ENCODE peak calls at places on chromosomes 13 and 19, in ten cellular contexts. One of them, this sample, is unnamed.

GRCh38 chr19:48922548-48923490 is 10.7 kb upstream of the DHDH start:
- DNase-seq in smooth muscle cell of the brain vasculature: no peak
- DNase-seq in T follicular helper cell: no peak
- DNase-seq in NCI-H2227 treated with DMSO at 0.1 percent for 48 hours: no peak
- DNase-seq in mucosa of descending colon: no peak
- DNase-seq in SK-MEL-5: no peak
- DNase-seq in activated CD4-positive, alpha-beta T cell treated with anti-CD3 and anti-CD28 coated beads, Interleukin-2, amount 50 U/mL, for 1 hour: no peak
- DNase-seq in H54: no peak
- DNase-seq in T-cell: no peak
- DNase-seq in adrenal gland: no peak
- DNase-seq in this sample: no peak

GRCh38 chr19:40216013-40216776 is 2.0 kb downstream of the TTC9B start:
- DNase-seq in T follicular helper cell: no peak
- DNase-seq in SK-MEL-5: no peak
- DNase-seq in H54: no peak
- DNase-seq in activated CD4-positive, alpha-beta T cell treated with anti-CD3 and anti-CD28 coated beads, Interleukin-2, amount 50 U/mL, for 1 hour: no peak
- DNase-seq in NCI-H2227 treated with DMSO at 0.1 percent for 48 hours: no peak
- DNase-seq in mucosa of descending colon: no peak
- DNase-seq in smooth muscle cell of the brain vasculature: no peak
- DNase-seq in T-cell: no peak
- DNase-seq in adrenal gland: no peak
- DNase-seq in this sample: no peak

GRCh38 chr13:50229935-50230334 is 214.7 kb downstream of the KCNRG start:
- DNase-seq in smooth muscle cell of the brain vasculature: no peak
- DNase-seq in NCI-H2227 treated with DMSO at 0.1 percent for 48 hours: no peak
- DNase-seq in SK-MEL-5: no peak
- DNase-seq in T-cell: no peak
- DNase-seq in adrenal gland: no peak
- DNase-seq in H54: no peak
- DNase-seq in mucosa of descending colon: no peak
- DNase-seq in T follicular helper cell: no peak
- DNase-seq in activated CD4-positive, alpha-beta T cell treated with anti-CD3 and anti-CD28 coated beads, Interleukin-2, amount 50 U/mL, for 1 hour: no peak
- DNase-seq in this sample: peak; percentile 23

GRCh38 chr13:47480121-47480520 is 521.0 kb downstream of the SUCLA2 start:
- DNase-seq in H54: peak; percentile 4
- DNase-seq in T-cell: no peak
- DNase-seq in adrenal gland: no peak
- DNase-seq in T follicular helper cell: no peak
- DNase-seq in smooth muscle cell of the brain vasculature: no peak
- DNase-seq in activated CD4-positive, alpha-beta T cell treated with anti-CD3 and anti-CD28 coated beads, Interleukin-2, amount 50 U/mL, for 1 hour: no peak
- DNase-seq in SK-MEL-5: no peak
- DNase-seq in mucosa of descending colon: no peak
- DNase-seq in NCI-H2227 treated with DMSO at 0.1 percent for 48 hours: no peak
- DNase-seq in this sample: peak; percentile 95

GRCh38 chr13:33494596-33495214 is 209.2 kb upstream of the STARD13 start:
- DNase-seq in activated CD4-positive, alpha-beta T cell treated with anti-CD3 and anti-CD28 coated beads, Interleukin-2, amount 50 U/mL, for 1 hour: no peak
- DNase-seq in T-cell: no peak
- DNase-seq in adrenal gland: no peak
- DNase-seq in SK-MEL-5: no peak
- DNase-seq in H54: no peak
- DNase-seq in NCI-H2227 treated with DMSO at 0.1 percent for 48 hours: no peak
- DNase-seq in mucosa of descending colon: no peak
- DNase-seq in T follicular helper cell: no peak
- DNase-seq in smooth muscle cell of the brain vasculature: peak; percentile 74
- DNase-seq in this sample: peak; percentile 98

GRCh38 chr13:101417043-101417406 is 717 bp upstream of the NALCN start:
- DNase-seq in H54: peak; percentile 44
- DNase-seq in NCI-H2227 treated with DMSO at 0.1 percent for 48 hours: peak; percentile 19
- DNase-seq in mucosa of descending colon: no peak
- DNase-seq in activated CD4-positive, alpha-beta T cell treated with anti-CD3 and anti-CD28 coated beads, Interleukin-2, amount 50 U/mL, for 1 hour: no peak
- DNase-seq in adrenal gland: no peak
- DNase-seq in smooth muscle cell of the brain vasculature: peak; percentile 20
- DNase-seq in SK-MEL-5: peak; percentile 93
- DNase-seq in T-cell: no peak
- DNase-seq in T follicular helper cell: no peak
- DNase-seq in this sample: peak; percentile 64

GRCh38 chr19:6060600-6061391 is 49.5 kb downstream of the RFX2 start:
- DNase-seq in smooth muscle cell of the brain vasculature: no peak
- DNase-seq in activated CD4-positive, alpha-beta T cell treated with anti-CD3 and anti-CD28 coated beads, Interleukin-2, amount 50 U/mL, for 1 hour: peak; percentile 37
- DNase-seq in NCI-H2227 treated with DMSO at 0.1 percent for 48 hours: no peak
- DNase-seq in mucosa of descending colon: no peak
- DNase-seq in adrenal gland: peak; percentile 57
- DNase-seq in T follicular helper cell: peak; percentile 10
- DNase-seq in SK-MEL-5: no peak
- DNase-seq in H54: peak; percentile 63
- DNase-seq in T-cell: no peak
- DNase-seq in this sample: peak; percentile 91

GRCh38 chr13:30194906-30195305 is 112.4 kb downstream of the KATNAL1 start:
- DNase-seq in T-cell: no peak
- DNase-seq in SK-MEL-5: no peak
- DNase-seq in NCI-H2227 treated with DMSO at 0.1 percent for 48 hours: no peak
- DNase-seq in adrenal gland: no peak
- DNase-seq in T follicular helper cell: no peak
- DNase-seq in H54: no peak
- DNase-seq in mucosa of descending colon: no peak
- DNase-seq in activated CD4-positive, alpha-beta T cell treated with anti-CD3 and anti-CD28 coated beads, Interleukin-2, amount 50 U/mL, for 1 hour: no peak
- DNase-seq in smooth muscle cell of the brain vasculature: no peak
- DNase-seq in this sample: peak; percentile 11

GRCh38 chr19:41893899-41894298 is 10.9 kb downstream of the ARHGEF1 start:
- DNase-seq in activated CD4-positive, alpha-beta T cell treated with anti-CD3 and anti-CD28 coated beads, Interleukin-2, amount 50 U/mL, for 1 hour: no peak
- DNase-seq in NCI-H2227 treated with DMSO at 0.1 percent for 48 hours: no peak
- DNase-seq in T-cell: peak; percentile 45
- DNase-seq in SK-MEL-5: peak; percentile 38
- DNase-seq in mucosa of descending colon: no peak
- DNase-seq in smooth muscle cell of the brain vasculature: no peak
- DNase-seq in T follicular helper cell: no peak
- DNase-seq in adrenal gland: no peak
- DNase-seq in H54: no peak
- DNase-seq in this sample: no peak

GRCh38 chr13:79405501-79405830 is 589 bp downstream of the RBM26 start:
- DNase-seq in NCI-H2227 treated with DMSO at 0.1 percent for 48 hours: no peak
- DNase-seq in activated CD4-positive, alpha-beta T cell treated with anti-CD3 and anti-CD28 coated beads, Interleukin-2, amount 50 U/mL, for 1 hour: no peak
- DNase-seq in mucosa of descending colon: peak; percentile 47
- DNase-seq in SK-MEL-5: peak; percentile 30
- DNase-seq in smooth muscle cell of the brain vasculature: no peak
- DNase-seq in T-cell: no peak
- DNase-seq in H54: peak; percentile 14
- DNase-seq in adrenal gland: peak; percentile 40
- DNase-seq in T follicular helper cell: no peak
- DNase-seq in this sample: no peak

GRCh38 chr19:10878253-10878652 is 6.9 kb downstream of the CARM1 start:
- DNase-seq in T follicular helper cell: no peak
- DNase-seq in smooth muscle cell of the brain vasculature: no peak
- DNase-seq in NCI-H2227 treated with DMSO at 0.1 percent for 48 hours: no peak
- DNase-seq in SK-MEL-5: no peak
- DNase-seq in activated CD4-positive, alpha-beta T cell treated with anti-CD3 and anti-CD28 coated beads, Interleukin-2, amount 50 U/mL, for 1 hour: no peak
- DNase-seq in T-cell: no peak
- DNase-seq in H54: no peak
- DNase-seq in mucosa of descending colon: no peak
- DNase-seq in adrenal gland: no peak
- DNase-seq in this sample: no peak

GRCh38 chr13:30143671-30144400 is 163.5 kb downstream of the KATNAL1 start:
- DNase-seq in H54: peak; percentile 19
- DNase-seq in adrenal gland: no peak
- DNase-seq in activated CD4-positive, alpha-beta T cell treated with anti-CD3 and anti-CD28 coated beads, Interleukin-2, amount 50 U/mL, for 1 hour: no peak
- DNase-seq in mucosa of descending colon: no peak
- DNase-seq in NCI-H2227 treated with DMSO at 0.1 percent for 48 hours: no peak
- DNase-seq in T follicular helper cell: no peak
- DNase-seq in T-cell: no peak
- DNase-seq in SK-MEL-5: no peak
- DNase-seq in smooth muscle cell of the brain vasculature: no peak
- DNase-seq in this sample: peak; percentile 77

GRCh38 chr19:40510526-40511115 is 43.8 kb downstream of the SPTBN4 start:
- DNase-seq in adrenal gland: no peak
- DNase-seq in SK-MEL-5: no peak
- DNase-seq in mucosa of descending colon: no peak
- DNase-seq in T-cell: no peak
- DNase-seq in activated CD4-positive, alpha-beta T cell treated with anti-CD3 and anti-CD28 coated beads, Interleukin-2, amount 50 U/mL, for 1 hour: no peak
- DNase-seq in NCI-H2227 treated with DMSO at 0.1 percent for 48 hours: no peak
- DNase-seq in H54: peak; percentile 49
- DNase-seq in T follicular helper cell: no peak
- DNase-seq in smooth muscle cell of the brain vasculature: no peak
- DNase-seq in this sample: no peak

GRCh38 chr19:18297308-18297707 is 15.9 kb upstream of the JUND start:
- DNase-seq in mucosa of descending colon: no peak
- DNase-seq in adrenal gland: no peak
- DNase-seq in activated CD4-positive, alpha-beta T cell treated with anti-CD3 and anti-CD28 coated beads, Interleukin-2, amount 50 U/mL, for 1 hour: no peak
- DNase-seq in NCI-H2227 treated with DMSO at 0.1 percent for 48 hours: no peak
- DNase-seq in T-cell: no peak
- DNase-seq in smooth muscle cell of the brain vasculature: no peak
- DNase-seq in H54: no peak
- DNase-seq in SK-MEL-5: no peak
- DNase-seq in T follicular helper cell: no peak
- DNase-seq in this sample: no peak

GRCh38 chr13:43307921-43308433 is 284.6 kb downstream of the DNAJC15 start:
- DNase-seq in smooth muscle cell of the brain vasculature: peak; percentile 78
- DNase-seq in T follicular helper cell: no peak
- DNase-seq in H54: peak; percentile 15
- DNase-seq in activated CD4-positive, alpha-beta T cell treated with anti-CD3 and anti-CD28 coated beads, Interleukin-2, amount 50 U/mL, for 1 hour: no peak
- DNase-seq in mucosa of descending colon: peak; percentile 76
- DNase-seq in SK-MEL-5: peak; percentile 75
- DNase-seq in adrenal gland: peak; percentile 96
- DNase-seq in T-cell: no peak
- DNase-seq in NCI-H2227 treated with DMSO at 0.1 percent for 48 hours: no peak
- DNase-seq in this sample: peak; percentile 86

GRCh38 chr13:111168116-111168515 is 53.0 kb downstream of the ARHGEF7 start:
- DNase-seq in NCI-H2227 treated with DMSO at 0.1 percent for 48 hours: no peak
- DNase-seq in T-cell: no peak
- DNase-seq in smooth muscle cell of the brain vasculature: no peak
- DNase-seq in SK-MEL-5: no peak
- DNase-seq in H54: no peak
- DNase-seq in mucosa of descending colon: no peak
- DNase-seq in T follicular helper cell: no peak
- DNase-seq in activated CD4-positive, alpha-beta T cell treated with anti-CD3 and anti-CD28 coated beads, Interleukin-2, amount 50 U/mL, for 1 hour: no peak
- DNase-seq in adrenal gland: no peak
- DNase-seq in this sample: no peak

This sample was measured in fibroblast of lung.